ENCODE peak calls at places on chromosomes 4 and X, in nine cellular contexts. H is HCT116; G is AG04449; Q is lung; F is adipocyte; B is Caco-2; J is effector memory CD4-positive, alpha-beta T cell; C is GM23248; U is ovary. E is an unnamed sample.

GRCh38 chr4:56871357-56871993 is 36.2 kb upstream of the REST start:
- DNase-seq in G (no peak), C (no peak), Q (no peak), B (no peak), U (no peak), F (peak; percentile 88), H (no peak), J (no peak), E (no peak)

GRCh38 chr4:82217986-82218715 is 155.6 kb downstream of the HNRNPD start:
- DNase-seq in B (peak; percentile 29), J (no peak), G (no peak), U (no peak), F (peak; percentile 14), Q (no peak), H (peak; percentile 10), C (peak; percentile 28), E (no peak)

GRCh38 chr4:15805583-15806517 is 27.7 kb downstream of the CD38 start:
- DNase-seq in J (no peak), H (peak; percentile 57), G (peak; percentile 4), U (no peak), Q (peak; percentile 39), C (peak; percentile 75), B (peak; percentile 52), F (peak; percentile 73), E (no peak)

GRCh38 chrX:140141444-140142029 is 176.2 kb upstream of the CXorf66 start:
- DNase-seq in J (no peak), H (peak; percentile 2), U (no peak), G (no peak), B (peak; percentile 18), Q (peak; percentile 42), C (peak; percentile 41), F (peak; percentile 58), E (peak; percentile 17)

GRCh38 chrX:53071604-53072417 is 10.4 kb upstream of the TSPYL2 start:
- DNase-seq in J (peak; percentile 58), Q (peak; percentile 66), G (no peak), C (peak; percentile 60), H (peak; percentile 50), U (peak; percentile 69), B (peak; percentile 75), F (peak; percentile 83), E (peak; percentile 77)

GRCh38 chr4:153792893-153793227 is 4.0 kb upstream of the SFRP2 start:
- DNase-seq in U (no peak), F (no peak), Q (no peak), J (no peak), B (no peak), C (no peak), G (no peak), H (no peak), E (no peak)

GRCh38 chrX:47234583-47234982 is 1.8 kb downstream of the USP11 start:
- DNase-seq in Q (no peak), J (no peak), H (no peak), G (no peak), B (no peak), U (no peak), C (peak; percentile 28), F (peak; percentile 25), E (no peak)

GRCh38 chr4:85967872-85968271 is 392.0 kb downstream of the MAPK10 start:
- DNase-seq in U (no peak), B (no peak), Q (no peak), F (peak; percentile 24), G (no peak), C (peak; percentile 53), J (no peak), H (no peak), E (no peak)

GRCh38 chr4:149901128-149901527 is 85.5 kb upstream of the IQCM start:
- DNase-seq in H (no peak), F (no peak), Q (no peak), J (no peak), B (no peak), U (no peak), C (no peak), G (no peak), E (peak; percentile 27)

GRCh38 chr4:108030332-108030731 is 40.6 kb downstream of the HADH start:
- DNase-seq in C (peak; percentile 87), F (peak; percentile 76), Q (no peak), B (peak; percentile 53), H (peak; percentile 16), G (peak; percentile 21), U (no peak), J (peak; percentile 44), E (peak; percentile 28)

GRCh38 chr4:140100771-140101170 is 53.2 kb downstream of the MAML3 start:
- DNase-seq in F (no peak), Q (no peak), G (no peak), H (no peak), B (no peak), J (no peak), C (no peak), U (no peak), E (no peak)

GRCh38 chr4:82721819-82722423 is 76.7 kb downstream of the SCD5 start:
- DNase-seq in G (no peak), H (peak; percentile 10), U (no peak), C (peak; percentile 46), B (peak; percentile 61), J (no peak), Q (no peak), F (peak; percentile 42), E (no peak)

GRCh38 chr4:121720109-121720508 is 23.3 kb upstream of the ANXA5 start:
- DNase-seq in Q (no peak), F (no peak), J (no peak), H (no peak), U (no peak), B (no peak), G (no peak), C (peak; percentile 72), E (no peak)

GRCh38 chr4:184417802-184418511 is 56.4 kb downstream of the IRF2 start:
- DNase-seq in U (no peak), C (peak; percentile 95), H (peak; percentile 51), F (peak; percentile 62), G (peak; percentile 47), Q (no peak), J (no peak), B (no peak), E (no peak)

GRCh38 chr4:184415071-184415470 is 59.3 kb downstream of the IRF2 start:
- DNase-seq in U (no peak), C (no peak), Q (no peak), B (no peak), H (no peak), G (no peak), F (no peak), J (no peak), E (no peak)

GRCh38 chr4:184419976-184420375 is 54.4 kb downstream of the IRF2 start:
- DNase-seq in J (no peak), F (no peak), U (no peak), G (no peak), B (no peak), C (no peak), Q (no peak), H (no peak), E (no peak)

GRCh38 chr4:184420402-184420801 is 53.9 kb downstream of the IRF2 start:
- DNase-seq in F (no peak), B (no peak), C (no peak), U (no peak), Q (no peak), G (no peak), H (no peak), J (no peak), E (no peak)

DNA sequence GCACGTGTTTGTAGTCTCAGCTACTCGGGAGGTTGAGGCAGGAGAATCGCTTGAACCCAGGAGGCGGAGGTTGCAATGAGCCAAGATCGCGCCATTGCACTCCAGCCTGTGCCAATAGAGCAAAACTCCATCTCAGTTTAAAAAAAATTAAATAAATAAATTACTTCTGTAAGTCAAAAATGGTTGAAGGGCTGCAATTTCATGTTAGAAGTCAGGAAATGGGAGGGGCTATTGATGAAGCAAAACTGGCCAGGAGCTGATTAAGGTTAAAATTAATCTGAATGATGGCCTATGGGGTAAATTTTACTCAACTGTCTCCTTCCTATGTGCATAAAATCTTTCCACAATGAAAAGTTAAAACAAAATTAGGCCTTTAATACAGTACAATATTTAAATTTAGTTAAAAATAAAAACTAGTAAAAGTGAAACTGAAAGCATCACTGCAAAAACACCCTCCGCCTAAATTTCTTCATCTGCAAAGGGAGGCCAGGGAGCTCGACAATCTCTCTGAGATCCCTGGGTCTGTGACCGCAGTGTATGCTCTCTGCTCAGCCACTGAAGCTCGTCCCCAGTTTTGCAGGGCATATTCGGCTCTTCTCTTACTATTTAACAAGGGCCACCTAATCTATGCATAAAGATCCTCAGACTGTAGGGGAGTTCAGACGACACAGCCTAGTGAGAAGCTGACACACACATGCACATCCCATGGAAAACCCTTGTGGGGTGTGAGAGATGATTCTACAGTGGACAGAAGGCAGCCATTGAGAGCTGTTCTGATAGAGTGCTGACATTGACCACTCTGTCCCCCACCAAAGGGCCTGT is 57.2 kb downstream of the IRF2 start:
- DNase-seq in C (peak; percentile 49), H (no peak), G (no peak), F (no peak), U (no peak), B (no peak), Q (no peak), J (peak; percentile 7), E (peak; percentile 39)
- H3K4me3 ChIP-seq in C (peak overlapping the region; percentile 43), H (no peak overlapping the region), G (no peak overlapping the region), F (peak overlapping the region; percentile 77), U (peak overlapping the region; percentile 11), B (no peak overlapping the region), Q (no peak overlapping the region), J (peak overlapping the region; percentile 55), E (no peak overlapping the region)

GRCh38 chr4:16952896-16953605 is 54.6 kb upstream of the LDB2 start:
- DNase-seq in G (no peak), J (no peak), C (no peak), F (peak; percentile 25), Q (no peak), U (no peak), B (no peak), H (no peak), E (no peak)
- H3K4me3 ChIP-seq in G (peak overlapping the region; percentile 0), J (no peak overlapping the region), C (peak overlapping the region; percentile 61), F (peak overlapping the region; percentile 66), Q (no peak overlapping the region), U (no peak overlapping the region), B (no peak overlapping the region), H (no peak overlapping the region), E (no peak overlapping the region)

DNA sequence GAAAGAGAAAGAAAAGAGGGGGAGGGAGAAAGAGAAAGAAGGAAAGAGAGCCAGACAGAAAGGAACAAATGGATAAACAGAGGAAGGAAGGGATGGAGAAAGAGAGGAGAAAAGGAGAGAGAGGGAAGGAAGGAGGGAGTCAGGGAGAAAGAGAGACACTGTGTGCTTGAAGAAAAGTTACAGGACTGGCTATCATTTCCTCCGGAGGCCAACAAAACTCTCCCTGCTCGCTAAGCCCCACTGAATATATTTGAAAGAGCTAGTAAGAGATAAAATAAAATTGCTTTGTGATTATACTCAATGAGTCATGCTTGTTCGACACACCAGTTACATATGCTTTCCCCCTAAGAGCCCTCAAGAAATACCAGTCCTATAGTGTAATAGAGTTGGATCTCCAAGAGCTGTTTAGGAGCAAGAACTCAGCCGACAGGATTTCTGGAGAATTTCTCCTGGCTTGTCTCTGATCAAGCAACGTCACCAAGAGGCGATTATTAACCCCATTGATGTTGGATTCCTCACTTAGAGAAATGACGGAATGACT is 102.2 kb downstream of the MXRA5 start:
- DNase-seq in Q (no peak), F (peak; percentile 81), U (no peak), H (no peak), C (peak; percentile 79), G (peak; percentile 65), B (no peak), J (no peak), E (no peak)
- H3K4me3 ChIP-seq in Q (no peak overlapping the region), F (peak overlapping the region; percentile 60), U (no peak overlapping the region), H (no peak overlapping the region), C (peak overlapping the region; percentile 57), G (peak overlapping the region; percentile 36), B (no peak overlapping the region), J (no peak overlapping the region), E (no peak overlapping the region)

GRCh38 chrX:107935664-107936433 is 46.3 kb downstream of the TEX13B start:
- DNase-seq in B (no peak), J (no peak), Q (no peak), F (peak; percentile 26), H (no peak), G (no peak), U (no peak), C (peak; percentile 12), E (no peak)
- H3K4me3 ChIP-seq in B (no peak overlapping the region), J (no peak overlapping the region), Q (no peak overlapping the region), F (peak overlapping the region; percentile 60), H (no peak overlapping the region), G (peak overlapping the region; percentile 41), U (no peak overlapping the region), C (peak overlapping the region; percentile 53), E (no peak overlapping the region)

E was measured in transverse colon.